ENCODE peak calls at places on chromosomes 3 and 15, in six cellular contexts. H is non-pigmented ciliary epithelial cell, F is Right ventricle myocardium superior, M is mammary epithelial cell, K is cerebellar nuclear complex, D is coronary artery. J is an unnamed sample.
A peak's percentile ranks its signal among the peaks of the same experiment; 100 is the strongest.

GRCh38 chr3:166187237-166187636 is 350.0 kb upstream of the BCHE start:
- DNase-seq in H (no peak), K (no peak), M (no peak), F (no peak), D (no peak), J (no peak)

GRCh38 chr15:98955980-98956723 is 51.4 kb downstream of the PGPEP1L start:
- DNase-seq in F (no peak), K (no peak), H (no peak), D (no peak), M (no peak), J (no peak)

GRCh38 chr3:125141596-125142417 is 70.7 kb downstream of the SLC12A8 start:
- DNase-seq in M (no peak), D (peak; percentile 81), K (no peak), F (peak; percentile 89), H (no peak), J (no peak)

GRCh38 chr3:112979244-112979832 is 4.4 kb upstream of the CD200R1 start:
- DNase-seq in H (no peak), M (peak; percentile 5), K (no peak), F (no peak), D (no peak), J (peak; percentile 30)

GRCh38 chr3:52458031-52458760 is 2.8 kb downstream of the NISCH start:
- DNase-seq in F (no peak), H (no peak), D (no peak), K (no peak), M (peak; percentile 45), J (no peak)

GRCh38 chr3:168467085-168467714 is 371.5 kb upstream of the GOLIM4 start:
- DNase-seq in F (no peak), M (peak; percentile 9), D (no peak), H (peak; percentile 11), K (no peak), J (peak; percentile 3)

GRCh38 chr3:104437131-104437750 is 929.5 kb upstream of the ALCAM start:
- DNase-seq in F (no peak), K (no peak), H (peak; percentile 42), D (no peak), M (peak; percentile 75), J (peak; percentile 47)

GRCh38 chr15:88391006-88391405 is 76.2 kb downstream of the MRPL46 start:
- DNase-seq in K (no peak), F (no peak), H (no peak), D (no peak), M (no peak), J (no peak)

GRCh38 chr15:100295939-100296338 is 45.8 kb downstream of the ADAMTS17 start:
- DNase-seq in K (no peak), F (no peak), H (no peak), D (no peak), M (no peak), J (no peak)

GRCh38 chr3:11567516-11568467 is 75.9 kb downstream of the VGLL4 start:
- DNase-seq in F (no peak), D (peak; percentile 89), H (peak; percentile 41), K (no peak), M (peak; percentile 92), J (peak; percentile 86)

GRCh38 chr3:128338536-128339400 is 127.9 kb downstream of the DNAJB8 start:
- DNase-seq in H (no peak), F (no peak), K (no peak), D (no peak), M (no peak), J (no peak)

GRCh38 chr3:50150404-50150750 is 4.7 kb upstream of the SEMA3F start:
- DNase-seq in H (no peak), M (no peak), D (no peak), F (no peak), K (no peak), J (no peak)

GRCh38 chr3:184832044-184832443 is 20.1 kb downstream of the VPS8 start:
- DNase-seq in K (no peak), F (no peak), D (no peak), H (no peak), M (no peak), J (no peak)

GRCh38 chr3:13851997-13852637 is 27.8 kb downstream of the WNT7A start:
- DNase-seq in D (no peak), F (no peak), M (peak; percentile 73), K (no peak), H (no peak), J (no peak)